ENCODE peak calls at places on chromosomes 7 and 10, in ten cellular contexts. V, C, F, G, L, W, B, J, E and P are unnamed samples.

GRCh38 chr7:108012499-108013430 is 9.8 kb upstream of the LAMB1 start:
- DNase-seq in V (no peak), C (peak), F (no peak), G (no peak), L (no peak), W (no peak), B (no peak), J (no peak), E (no peak), P (peak)

GRCh38 chr7:19488056-19488455 is 220.8 kb downstream of the POLR1F start:
- DNase-seq in V (no peak), C (no peak), F (no peak), G (no peak), L (no peak), W (no peak), B (peak), J (no peak), E (no peak), P (no peak)

GRCh38 chr7:24685706-24686105 is 71.6 kb downstream of the GSDME start:
- DNase-seq in V (no peak), C (no peak), F (no peak), G (no peak), L (no peak), W (no peak), B (no peak), J (no peak), E (no peak), P (no peak)

GRCh38 chr10:93403741-93404354 is 78.3 kb downstream of the MYOF start:
- DNase-seq in V (no peak), C (no peak), F (no peak), G (no peak), L (no peak), W (no peak), B (no peak), J (no peak), E (no peak), P (no peak)

GRCh38 chr10:127903789-127904188 is 3.1 kb upstream of the PTPRE start:
- DNase-seq in V (no peak), C (no peak), F (no peak), G (no peak), L (no peak), W (no peak), B (no peak), J (no peak), E (no peak), P (no peak)

GRCh38 chr7:156639426-156640256 is 933 bp upstream of the RNF32 start:
- DNase-seq in V (no peak), C (peak), F (no peak), G (no peak), L (no peak), W (no peak), B (no peak), J (no peak), E (no peak), P (no peak)

GRCh38 chr10:49037187-49037586 is 78.1 kb downstream of the VSTM4 start:
- DNase-seq in V (no peak), C (no peak), F (peak), G (no peak), L (no peak), W (no peak), B (no peak), J (no peak), E (no peak), P (no peak)

GRCh38 chr7:26534649-26535482 is 243.2 kb downstream of the SNX10 start:
- DNase-seq in V (peak), C (no peak), F (no peak), G (peak), L (no peak), W (no peak), B (no peak), J (no peak), E (no peak), P (no peak)

GRCh38 chr7:68015098-68015497 is 1018.5 kb downstream of the TYW1 start:
- DNase-seq in V (no peak), C (no peak), F (no peak), G (no peak), L (no peak), W (no peak), B (no peak), J (no peak), E (no peak), P (no peak)

GRCh38 chr7:7565018-7565680 is 1.5 kb upstream of the MIOS start:
- DNase-seq in V (no peak), C (no peak), F (no peak), G (no peak), L (no peak), W (no peak), B (no peak), J (no peak), E (no peak), P (no peak)

GRCh38 chr10:69318997-69319727 is 40.9 kb downstream of the HK1 start:
- DNase-seq in V (peak), C (peak), F (peak), G (no peak), L (peak), W (peak), B (peak), J (peak), E (peak), P (no peak)

GRCh38 chr7:49763791-49764190 is 9.6 kb upstream of the VWC2 start:
- DNase-seq in V (no peak), C (no peak), F (no peak), G (no peak), L (no peak), W (no peak), B (no peak), J (no peak), E (no peak), P (no peak)

GRCh38 chr10:34102237-34102673 is 712.8 kb downstream of the PARD3 start:
- DNase-seq in V (no peak), C (no peak), F (no peak), G (no peak), L (no peak), W (no peak), B (peak), J (peak), E (peak), P (no peak)

GRCh38 chr10:76301950-76302349 is 870.5 kb downstream of the LRMDA start:
- DNase-seq in V (no peak), C (no peak), F (no peak), G (peak), L (no peak), W (no peak), B (no peak), J (no peak), E (no peak), P (no peak)

GRCh38 chr7:40836218-40836617 is 701.4 kb downstream of the SUGCT start:
- DNase-seq in V (no peak), C (no peak), F (no peak), G (no peak), L (no peak), W (no peak), B (no peak), J (no peak), E (no peak), P (no peak)

GRCh38 chr10:78502208-78502943 is 468.7 kb downstream of the RPS24 start:
- DNase-seq in V (no peak), C (no peak), F (no peak), G (no peak), L (no peak), W (no peak), B (no peak), J (peak), E (no peak), P (no peak)

GRCh38 chr7:86942995-86943394 is 116.5 kb downstream of the ELAPOR2 start:
- DNase-seq in V (no peak), C (peak), F (no peak), G (no peak), L (no peak), W (no peak), B (no peak), J (no peak), E (no peak), P (no peak)

GRCh38 chr7:151550601-151551286 is 31.0 kb upstream of the RHEB start:
- DNase-seq in V (no peak), C (peak), F (no peak), G (no peak), L (peak), W (no peak), B (no peak), J (peak), E (no peak), P (no peak)

GRCh38 chr10:87093461-87094372 is 926 bp downstream of the GLUD1 start:
- DNase-seq in V (no peak), C (peak), F (no peak), G (no peak), L (peak), W (peak), B (peak), J (peak), E (peak), P (peak)

GRCh38 chr10:58399410-58399809 is 14.2 kb downstream of the TFAM start:
- DNase-seq in V (no peak), C (no peak), F (no peak), G (no peak), L (no peak), W (no peak), B (no peak), J (peak), E (no peak), P (no peak)

GRCh38 chr10:87531908-87532622 is 27.4 kb downstream of the MINPP1 start:
- DNase-seq in V (no peak), C (no peak), F (no peak), G (no peak), L (no peak), W (no peak), B (no peak), J (no peak), E (no peak), P (no peak)

GRCh38 chr7:158300427-158300826 is 287.2 kb downstream of the PTPRN2 start:
- DNase-seq in V (no peak), C (no peak), F (no peak), G (no peak), L (no peak), W (no peak), B (no peak), J (no peak), E (no peak), P (no peak)

GRCh38 chr7:78148166-78148894 is 349.8 kb downstream of the PHTF2 start:
- DNase-seq in V (no peak), C (no peak), F (no peak), G (no peak), L (no peak), W (no peak), B (no peak), J (no peak), E (no peak), P (no peak)

GRCh38 chr7:72309476-72309875 is 102.7 kb downstream of the CALN1 start:
- DNase-seq in V (no peak), C (no peak), F (no peak), G (no peak), L (no peak), W (no peak), B (no peak), J (no peak), E (no peak), P (no peak)